ENCODE peak calls at places on chromosome 18, in seven cellular contexts. One of them, this sample, is unnamed.
A peak's percentile ranks its signal among the peaks of the same experiment; 100 is the strongest.

GRCh38 chr18:44149706-44150105 is 531.0 kb upstream of the SETBP1 start:
- DNase-seq in left ventricle myocardium inferior: no peak
- DNase-seq in posterior vena cava: no peak
- DNase-seq in fibroblast of villous mesenchyme: peak; percentile 59
- DNase-seq in stimulated activated CD8-positive, alpha-beta memory T cell treated with anti-CD3 and anti-CD28 coated beads, Interleukin-15, amount 100 ng/mL, for 24 hours: no peak
- DNase-seq in NAMALWA: no peak
- DNase-seq in fibroblast of lung: peak; percentile 50
- DNase-seq in this sample: no peak

GRCh38 chr18:63025251-63025710 is 294.3 kb downstream of the BCL2 start:
- DNase-seq in fibroblast of lung: no peak
- DNase-seq in left ventricle myocardium inferior: no peak
- DNase-seq in fibroblast of villous mesenchyme: no peak
- DNase-seq in stimulated activated CD8-positive, alpha-beta memory T cell treated with anti-CD3 and anti-CD28 coated beads, Interleukin-15, amount 100 ng/mL, for 24 hours: no peak
- DNase-seq in NAMALWA: no peak
- DNase-seq in posterior vena cava: no peak
- DNase-seq in this sample: no peak

GRCh38 chr18:12631831-12632477 is 26.0 kb downstream of the SPIRE1 start:
- DNase-seq in fibroblast of villous mesenchyme: no peak
- DNase-seq in stimulated activated CD8-positive, alpha-beta memory T cell treated with anti-CD3 and anti-CD28 coated beads, Interleukin-15, amount 100 ng/mL, for 24 hours: no peak
- DNase-seq in posterior vena cava: no peak
- DNase-seq in NAMALWA: no peak
- DNase-seq in fibroblast of lung: no peak
- DNase-seq in left ventricle myocardium inferior: no peak
- DNase-seq in this sample: no peak

GRCh38 chr18:46332956-46333355 is 228.8 kb downstream of the HAUS1 start:
- DNase-seq in NAMALWA: no peak
- DNase-seq in stimulated activated CD8-positive, alpha-beta memory T cell treated with anti-CD3 and anti-CD28 coated beads, Interleukin-15, amount 100 ng/mL, for 24 hours: no peak
- DNase-seq in fibroblast of lung: no peak
- DNase-seq in left ventricle myocardium inferior: no peak
- DNase-seq in posterior vena cava: no peak
- DNase-seq in fibroblast of villous mesenchyme: no peak
- DNase-seq in this sample: no peak

GRCh38 chr18:33184178-33184577 is 256.3 kb downstream of the CCDC178 start:
- DNase-seq in left ventricle myocardium inferior: no peak
- DNase-seq in posterior vena cava: no peak
- DNase-seq in NAMALWA: peak; percentile 9
- DNase-seq in stimulated activated CD8-positive, alpha-beta memory T cell treated with anti-CD3 and anti-CD28 coated beads, Interleukin-15, amount 100 ng/mL, for 24 hours: no peak
- DNase-seq in fibroblast of lung: peak; percentile 20
- DNase-seq in fibroblast of villous mesenchyme: peak; percentile 10
- DNase-seq in this sample: no peak

GRCh38 chr18:50273203-50274043 is 7.1 kb upstream of the CFAP53 start:
- DNase-seq in left ventricle myocardium inferior: peak; percentile 11
- DNase-seq in fibroblast of lung: no peak
- DNase-seq in fibroblast of villous mesenchyme: no peak
- DNase-seq in NAMALWA: no peak
- DNase-seq in stimulated activated CD8-positive, alpha-beta memory T cell treated with anti-CD3 and anti-CD28 coated beads, Interleukin-15, amount 100 ng/mL, for 24 hours: no peak
- DNase-seq in posterior vena cava: no peak
- DNase-seq in this sample: no peak

GRCh38 chr18:60895181-60895580 is 438.0 kb upstream of the CDH20 start:
- DNase-seq in left ventricle myocardium inferior: no peak
- DNase-seq in fibroblast of lung: peak; percentile 9
- DNase-seq in posterior vena cava: no peak
- DNase-seq in stimulated activated CD8-positive, alpha-beta memory T cell treated with anti-CD3 and anti-CD28 coated beads, Interleukin-15, amount 100 ng/mL, for 24 hours: no peak
- DNase-seq in fibroblast of villous mesenchyme: no peak
- DNase-seq in NAMALWA: no peak
- DNase-seq in this sample: no peak

GRCh38 chr18:486929-487328 is 13.6 kb downstream of the COLEC12 start:
- DNase-seq in posterior vena cava: no peak
- DNase-seq in fibroblast of villous mesenchyme: no peak
- DNase-seq in stimulated activated CD8-positive, alpha-beta memory T cell treated with anti-CD3 and anti-CD28 coated beads, Interleukin-15, amount 100 ng/mL, for 24 hours: no peak
- DNase-seq in left ventricle myocardium inferior: no peak
- DNase-seq in fibroblast of lung: no peak
- DNase-seq in NAMALWA: no peak
- DNase-seq in this sample: no peak

GRCh38 chr18:69885841-69886531 is 61.7 kb downstream of the CD226 start:
- DNase-seq in fibroblast of villous mesenchyme: no peak
- DNase-seq in stimulated activated CD8-positive, alpha-beta memory T cell treated with anti-CD3 and anti-CD28 coated beads, Interleukin-15, amount 100 ng/mL, for 24 hours: no peak
- DNase-seq in left ventricle myocardium inferior: no peak
- DNase-seq in fibroblast of lung: no peak
- DNase-seq in posterior vena cava: no peak
- DNase-seq in NAMALWA: no peak
- DNase-seq in this sample: no peak

GRCh38 chr18:54444309-54444914 is 86.7 kb downstream of the C18orf54 start:
- DNase-seq in stimulated activated CD8-positive, alpha-beta memory T cell treated with anti-CD3 and anti-CD28 coated beads, Interleukin-15, amount 100 ng/mL, for 24 hours: no peak
- DNase-seq in fibroblast of lung: peak; percentile 67
- DNase-seq in left ventricle myocardium inferior: peak; percentile 18
- DNase-seq in NAMALWA: peak; percentile 87
- DNase-seq in posterior vena cava: no peak
- DNase-seq in fibroblast of villous mesenchyme: peak; percentile 64
- DNase-seq in this sample: peak; percentile 24

GRCh38 chr18:51153659-51154371 is 43.7 kb downstream of the MEX3C start:
- DNase-seq in left ventricle myocardium inferior: no peak
- DNase-seq in stimulated activated CD8-positive, alpha-beta memory T cell treated with anti-CD3 and anti-CD28 coated beads, Interleukin-15, amount 100 ng/mL, for 24 hours: peak; percentile 26
- DNase-seq in posterior vena cava: no peak
- DNase-seq in fibroblast of villous mesenchyme: no peak
- DNase-seq in NAMALWA: peak; percentile 98
- DNase-seq in fibroblast of lung: no peak
- DNase-seq in this sample: no peak

GRCh38 chr18:58128286-58129018 is 84.4 kb downstream of the NEDD4L start:
- DNase-seq in NAMALWA: no peak
- DNase-seq in left ventricle myocardium inferior: no peak
- DNase-seq in stimulated activated CD8-positive, alpha-beta memory T cell treated with anti-CD3 and anti-CD28 coated beads, Interleukin-15, amount 100 ng/mL, for 24 hours: no peak
- DNase-seq in fibroblast of lung: peak; percentile 54
- DNase-seq in posterior vena cava: no peak
- DNase-seq in fibroblast of villous mesenchyme: peak; percentile 26
- DNase-seq in this sample: no peak

GRCh38 chr18:42654561-42654960 is 460.9 kb downstream of the RIT2 start:
- DNase-seq in fibroblast of villous mesenchyme: no peak
- DNase-seq in posterior vena cava: no peak
- DNase-seq in NAMALWA: peak; percentile 2
- DNase-seq in fibroblast of lung: peak; percentile 9
- DNase-seq in stimulated activated CD8-positive, alpha-beta memory T cell treated with anti-CD3 and anti-CD28 coated beads, Interleukin-15, amount 100 ng/mL, for 24 hours: no peak
- DNase-seq in left ventricle myocardium inferior: no peak
- DNase-seq in this sample: no peak

GRCh38 chr18:78601923-78602322 is 377.7 kb upstream of the SALL3 start:
- DNase-seq in fibroblast of villous mesenchyme: no peak
- DNase-seq in fibroblast of lung: no peak
- DNase-seq in posterior vena cava: no peak
- DNase-seq in stimulated activated CD8-positive, alpha-beta memory T cell treated with anti-CD3 and anti-CD28 coated beads, Interleukin-15, amount 100 ng/mL, for 24 hours: no peak
- DNase-seq in NAMALWA: no peak
- DNase-seq in left ventricle myocardium inferior: no peak
- DNase-seq in this sample: no peak

GRCh38 chr18:5197032-5197434 is at the start of gene AKAIN1:
- DNase-seq in fibroblast of villous mesenchyme: peak; percentile 28
- DNase-seq in NAMALWA: no peak
- DNase-seq in fibroblast of lung: peak; percentile 12
- DNase-seq in stimulated activated CD8-positive, alpha-beta memory T cell treated with anti-CD3 and anti-CD28 coated beads, Interleukin-15, amount 100 ng/mL, for 24 hours: no peak
- DNase-seq in posterior vena cava: no peak
- DNase-seq in left ventricle myocardium inferior: peak; percentile 34
- DNase-seq in this sample: peak; percentile 23

GRCh38 chr18:35458677-35459441 is 38.9 kb downstream of the INO80C start:
- DNase-seq in NAMALWA: no peak
- DNase-seq in posterior vena cava: peak; percentile 87
- DNase-seq in fibroblast of villous mesenchyme: peak; percentile 87
- DNase-seq in fibroblast of lung: peak; percentile 76
- DNase-seq in stimulated activated CD8-positive, alpha-beta memory T cell treated with anti-CD3 and anti-CD28 coated beads, Interleukin-15, amount 100 ng/mL, for 24 hours: no peak
- DNase-seq in left ventricle myocardium inferior: peak; percentile 69
- DNase-seq in this sample: peak; percentile 65

GRCh38 chr18:75502286-75502685 is 74.8 kb upstream of the SMIM21 start:
- DNase-seq in posterior vena cava: no peak
- DNase-seq in fibroblast of villous mesenchyme: peak; percentile 23
- DNase-seq in NAMALWA: no peak
- DNase-seq in fibroblast of lung: no peak
- DNase-seq in stimulated activated CD8-positive, alpha-beta memory T cell treated with anti-CD3 and anti-CD28 coated beads, Interleukin-15, amount 100 ng/mL, for 24 hours: no peak
- DNase-seq in left ventricle myocardium inferior: no peak
- DNase-seq in this sample: no peak

GRCh38 chr18:63452273-63452672 is 24.5 kb upstream of the SERPINB5 start:
- DNase-seq in fibroblast of villous mesenchyme: peak; percentile 50
- DNase-seq in left ventricle myocardium inferior: no peak
- DNase-seq in fibroblast of lung: no peak
- DNase-seq in stimulated activated CD8-positive, alpha-beta memory T cell treated with anti-CD3 and anti-CD28 coated beads, Interleukin-15, amount 100 ng/mL, for 24 hours: no peak
- DNase-seq in NAMALWA: no peak
- DNase-seq in posterior vena cava: no peak
- DNase-seq in this sample: no peak

GRCh38 chr18:77062518-77063003 is 70.0 kb downstream of the MBP start:
- DNase-seq in left ventricle myocardium inferior: no peak
- DNase-seq in NAMALWA: peak; percentile 73
- DNase-seq in fibroblast of villous mesenchyme: peak; percentile 70
- DNase-seq in stimulated activated CD8-positive, alpha-beta memory T cell treated with anti-CD3 and anti-CD28 coated beads, Interleukin-15, amount 100 ng/mL, for 24 hours: no peak
- DNase-seq in fibroblast of lung: peak; percentile 74
- DNase-seq in posterior vena cava: no peak
- DNase-seq in this sample: no peak

GRCh38 chr18:62999392-62999791 is 284.1 kb downstream of the PHLPP1 start:
- DNase-seq in posterior vena cava: peak; percentile 94
- DNase-seq in fibroblast of lung: peak; percentile 86
- DNase-seq in NAMALWA: no peak
- DNase-seq in left ventricle myocardium inferior: peak; percentile 46
- DNase-seq in fibroblast of villous mesenchyme: peak; percentile 32
- DNase-seq in stimulated activated CD8-positive, alpha-beta memory T cell treated with anti-CD3 and anti-CD28 coated beads, Interleukin-15, amount 100 ng/mL, for 24 hours: no peak
- DNase-seq in this sample: no peak

GRCh38 chr18:29874519-29875098 is 1167.9 kb downstream of the DSC3 start:
- DNase-seq in posterior vena cava: no peak
- DNase-seq in fibroblast of villous mesenchyme: peak; percentile 33
- DNase-seq in stimulated activated CD8-positive, alpha-beta memory T cell treated with anti-CD3 and anti-CD28 coated beads, Interleukin-15, amount 100 ng/mL, for 24 hours: no peak
- DNase-seq in fibroblast of lung: peak; percentile 30
- DNase-seq in left ventricle myocardium inferior: no peak
- DNase-seq in NAMALWA: peak; percentile 67
- DNase-seq in this sample: no peak

GRCh38 chr18:28725876-28726275 is 548.9 kb upstream of the CDH2 start:
- DNase-seq in left ventricle myocardium inferior: no peak
- DNase-seq in stimulated activated CD8-positive, alpha-beta memory T cell treated with anti-CD3 and anti-CD28 coated beads, Interleukin-15, amount 100 ng/mL, for 24 hours: no peak
- DNase-seq in posterior vena cava: no peak
- DNase-seq in fibroblast of lung: no peak
- DNase-seq in fibroblast of villous mesenchyme: no peak
- DNase-seq in NAMALWA: no peak
- DNase-seq in this sample: no peak

GRCh38 chr18:682833-683232 is 25.4 kb downstream of the TYMS start:
- DNase-seq in left ventricle myocardium inferior: no peak
- DNase-seq in NAMALWA: no peak
- DNase-seq in fibroblast of villous mesenchyme: no peak
- DNase-seq in fibroblast of lung: no peak
- DNase-seq in posterior vena cava: no peak
- DNase-seq in stimulated activated CD8-positive, alpha-beta memory T cell treated with anti-CD3 and anti-CD28 coated beads, Interleukin-15, amount 100 ng/mL, for 24 hours: no peak
- DNase-seq in this sample: no peak

GRCh38 chr18:74562080-74562725 is 27.9 kb downstream of the CNDP1 start:
- DNase-seq in left ventricle myocardium inferior: no peak
- DNase-seq in fibroblast of villous mesenchyme: no peak
- DNase-seq in stimulated activated CD8-positive, alpha-beta memory T cell treated with anti-CD3 and anti-CD28 coated beads, Interleukin-15, amount 100 ng/mL, for 24 hours: no peak
- DNase-seq in posterior vena cava: peak; percentile 14
- DNase-seq in NAMALWA: no peak
- DNase-seq in fibroblast of lung: no peak
- DNase-seq in this sample: no peak

GRCh38 chr18:40670991-40671390 is 1284.0 kb upstream of the PIK3C3 start:
- DNase-seq in posterior vena cava: no peak
- DNase-seq in fibroblast of lung: no peak
- DNase-seq in left ventricle myocardium inferior: no peak
- DNase-seq in stimulated activated CD8-positive, alpha-beta memory T cell treated with anti-CD3 and anti-CD28 coated beads, Interleukin-15, amount 100 ng/mL, for 24 hours: no peak
- DNase-seq in fibroblast of villous mesenchyme: no peak
- DNase-seq in NAMALWA: no peak
- DNase-seq in this sample: no peak

GRCh38 chr18:35132284-35132910 is 91.2 kb downstream of the MAPRE2 start:
- DNase-seq in posterior vena cava: no peak
- DNase-seq in stimulated activated CD8-positive, alpha-beta memory T cell treated with anti-CD3 and anti-CD28 coated beads, Interleukin-15, amount 100 ng/mL, for 24 hours: no peak
- DNase-seq in fibroblast of lung: no peak
- DNase-seq in left ventricle myocardium inferior: no peak
- DNase-seq in NAMALWA: no peak
- DNase-seq in fibroblast of villous mesenchyme: no peak
- DNase-seq in this sample: no peak